ENCODE peak calls at places on chromosomes 13 and 19, in seven cellular contexts. L is left ventricle myocardium inferior; O is activated T-helper 1 cell treated with anti-CD3 and anti-CD28 coated beads, Interleukin-2, amount 50 U/mL, for 16 hours; M is GM12891; A is stimulated activated CD4-positive, alpha-beta T cell treated with anti-CD3 and anti-CD28 coated beads, Interleukin-12 subunit alpha, Interleukin-12 subunit beta, amount 100 ng/mL, for 24 hours; F is NCI-H2081; W is NCI-H1417 treated with DMSO at 0.1 percent for 48 hours. C is an unnamed sample.

GRCh38 chr19:2215281-2215751 is 20.8 kb downstream of the PLEKHJ1 start:
- DNase-seq in L (no peak), O (no peak), M (no peak), A (no peak), F (peak; percentile 77), W (no peak), C (peak; percentile 71)

GRCh38 chr13:36297600-36298338 is at the start of gene CCDC169:
- DNase-seq in L (peak; percentile 63), O (peak; percentile 31), M (no peak), A (peak; percentile 26), F (peak; percentile 57), W (no peak), C (peak; percentile 85)

GRCh38 chr13:28750187-28751045 is 31.6 kb upstream of the SLC46A3 start:
- DNase-seq in L (no peak), O (no peak), M (no peak), A (no peak), F (no peak), W (no peak), C (no peak)

GRCh38 chr19:58277197-58277596 is 1.6 kb upstream of the ZNF8 start:
- DNase-seq in L (no peak), O (no peak), M (no peak), A (no peak), F (no peak), W (no peak), C (no peak)

GRCh38 chr19:10858204-10858828 is 10.1 kb downstream of the C19orf38 start:
- DNase-seq in L (no peak), O (no peak), M (no peak), A (no peak), F (no peak), W (no peak), C (peak; percentile 66)

GRCh38 chr19:41919948-41920712 is 8.1 kb downstream of the ERFL start:
- DNase-seq in L (no peak), O (no peak), M (no peak), A (no peak), F (no peak), W (no peak), C (peak; percentile 10)

GRCh38 chr13:33274264-33274663 is 11.3 kb downstream of the STARD13 start:
- DNase-seq in L (no peak), O (no peak), M (no peak), A (no peak), F (no peak), W (no peak), C (no peak)

GRCh38 chr19:7840629-7841028 is 10.6 kb downstream of the EVI5L start:
- DNase-seq in L (no peak), O (no peak), M (no peak), A (no peak), F (no peak), W (no peak), C (no peak)

GRCh38 chr19:17718988-17719711 is at the start of gene MAP1S:
- DNase-seq in L (peak; percentile 64), O (peak; percentile 49), M (peak; percentile 89), A (peak; percentile 44), F (peak; percentile 59), W (no peak), C (peak; percentile 91)

GRCh38 chr19:16789238-16789637 is 40.0 kb upstream of the SIN3B start:
- DNase-seq in L (no peak), O (no peak), M (no peak), A (no peak), F (no peak), W (no peak), C (no peak)

GRCh38 chr19:11693505-11694499 is 44.9 kb downstream of the ZNF823 start:
- DNase-seq in L (no peak), O (no peak), M (no peak), A (no peak), F (peak; percentile 58), W (no peak), C (no peak)